ENCODE peak calls at places on chromosomes 11 and 22, in six cellular contexts. U is H1, L is GM12878, X is HepG2, M is K562, P is SK-N-SH. R is an unnamed sample.

GRCh38 chr22:17785185-17786184 is 11.2 kb upstream of the BID start:
- DNase-seq in U (peak; percentile 74), X (peak; percentile 72), P (no peak), M (peak; percentile 85), L (no peak), R (peak; percentile 41)

GRCh38 chr11:93329936-93330445 is 551 bp upstream of the DEUP1 start:
- DNase-seq in X (no peak), U (no peak), M (peak; percentile 16), L (no peak), P (peak; percentile 29), R (no peak)

GRCh38 chr11:57294225-57295131 is 30.3 kb downstream of the TNKS1BP1 start:
- DNase-seq in M (no peak), X (no peak), P (no peak), U (no peak), L (no peak), R (no peak)

GRCh38 chr11:76141901-76142300 is 64.4 kb downstream of the WNT11 start:
- DNase-seq in M (no peak), X (no peak), P (no peak), L (no peak), U (no peak), R (no peak)

GRCh38 chr22:31530816-31531180 is 34.5 kb downstream of the SFI1 start:
- DNase-seq in L (no peak), M (no peak), U (no peak), P (no peak), X (no peak), R (no peak)

GRCh38 chr11:114173836-114174235 is 114.3 kb downstream of the ZBTB16 start:
- DNase-seq in M (no peak), L (no peak), U (no peak), X (no peak), P (no peak), R (no peak)

GRCh38 chr22:23074451-23074850 is 4.1 kb downstream of the GNAZ start:
- DNase-seq in P (no peak), U (no peak), M (no peak), X (no peak), L (no peak), R (no peak)

GRCh38 chr11:120229451-120230424 is 10.2 kb upstream of the POU2F3 start:
- DNase-seq in P (peak; percentile 66), U (no peak), L (no peak), M (peak; percentile 64), X (peak; percentile 23), R (no peak)

GRCh38 chr11:19275496-19275895 is 34.8 kb upstream of the E2F8 start:
- DNase-seq in P (no peak), M (no peak), X (no peak), L (no peak), U (no peak), R (no peak)

GRCh38 chr11:16418698-16419097 is 62.4 kb upstream of the SOX6 start:
- DNase-seq in X (no peak), L (no peak), M (no peak), U (no peak), P (no peak), R (no peak)

GRCh38 chr11:102254047-102254446 is 63.2 kb upstream of the BIRC3 start:
- DNase-seq in P (no peak), X (no peak), L (no peak), M (peak; percentile 43), U (no peak), R (peak; percentile 46)

GRCh38 chr22:31776231-31776630 is 22.4 kb downstream of the DEPDC5 start:
- DNase-seq in P (no peak), L (no peak), X (no peak), U (no peak), M (no peak), R (no peak)

GRCh38 chr11:102680945-102681344 is 24.6 kb downstream of the MMP27 start:
- DNase-seq in L (no peak), U (no peak), M (no peak), P (no peak), X (no peak), R (no peak)

GRCh38 chr11:57597971-57598830 is 716 bp downstream of the SERPING1 start:
- DNase-seq in L (no peak), U (peak; percentile 75), P (peak; percentile 90), M (peak; percentile 72), X (peak; percentile 15), R (no peak)

GRCh38 chr22:21850660-21851059 is 16.8 kb downstream of the MAPK1 start:
- DNase-seq in U (no peak), M (no peak), P (no peak), L (no peak), X (no peak), R (no peak)

GRCh38 chr22:27223317-27224177 is 566.2 kb downstream of the MIAT start:
- DNase-seq in M (no peak), L (no peak), U (no peak), X (no peak), P (no peak), R (no peak)

GRCh38 chr11:29628584-29628983 is 388.2 kb downstream of the KCNA4 start:
- DNase-seq in X (no peak), L (no peak), P (no peak), U (no peak), M (no peak), R (no peak)

GRCh38 chr11:126163074-126163700 is 48.3 kb downstream of the RPUSD4 start:
- DNase-seq in M (no peak), L (no peak), X (peak; percentile 68), P (no peak), U (no peak), R (no peak)
- TF ChIP-seq RAD21 in M (no peak), L (no peak), X (no peak), P (no peak), U (no peak), R (no peak)

DNA sequence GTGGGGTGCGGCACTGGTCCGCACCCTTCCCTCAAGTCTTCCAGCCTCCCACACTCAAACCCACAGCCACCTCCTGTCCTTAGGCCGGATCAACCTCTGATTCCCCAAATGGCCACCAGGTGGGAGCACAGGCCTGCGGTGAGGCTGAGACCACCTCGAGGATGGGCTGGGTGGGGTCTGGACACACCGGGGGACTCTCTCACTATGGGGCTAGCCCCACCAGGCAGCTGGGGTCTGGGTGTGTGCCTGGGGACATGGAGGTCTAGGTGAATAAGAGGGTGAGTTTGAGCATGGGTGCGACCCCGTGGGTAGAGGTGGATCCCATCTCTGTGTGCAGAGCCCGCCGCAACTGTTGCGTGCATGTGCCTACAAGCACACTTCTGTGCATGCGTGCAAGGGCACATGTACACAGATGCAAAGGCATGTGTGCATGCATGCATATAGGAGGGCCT is 32.6 kb downstream of the MYO18B start:
- DNase-seq in X (no peak), M (no peak), U (no peak), P (peak; percentile 84), L (no peak), R (no peak)
- TF ChIP-seq JUND in X (no peak), M (no peak), U (no peak), P (no peak), L (no peak), R (no peak)

DNA sequence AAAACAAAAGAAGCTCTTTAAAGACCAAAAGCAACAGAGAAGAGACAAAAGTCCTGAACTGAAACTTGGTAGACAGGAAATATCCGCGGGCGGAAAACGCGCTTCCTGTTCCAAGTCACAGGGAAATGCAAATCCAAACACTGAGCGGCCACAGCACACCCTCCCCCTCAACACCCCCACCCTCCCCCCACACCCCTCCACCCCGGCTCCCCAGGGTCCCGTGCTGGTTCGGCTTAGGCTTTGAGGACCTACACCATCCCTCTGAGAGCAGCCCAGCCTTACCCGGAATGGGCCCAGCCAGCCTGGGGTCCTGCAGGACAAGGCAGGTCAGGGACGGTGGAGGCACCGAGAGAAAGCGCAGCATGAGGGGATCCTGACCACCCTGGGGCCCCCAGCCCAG is 160.4 kb downstream of the BRD1 start:
- DNase-seq in P (no peak), L (no peak), X (no peak), U (no peak), M (no peak), R (no peak)
- TF ChIP-seq RAD21 in P (no peak), L (no peak), X (no peak), U (no peak), M (no peak), R (no peak)

GRCh38 chr11:65204646-65205601 is 23.2 kb downstream of the CAPN1 start:
- DNase-seq in X (peak; percentile 37), P (peak; percentile 92), L (no peak), M (peak; percentile 86), U (no peak), R (no peak)
- TF ChIP-seq JUND in X (no peak), P (no peak), L (no peak), M (no peak), U (peak; percentile 58), R (no peak)

GRCh38 chr11:87260811-87261210 is 223.1 kb downstream of the TMEM135 start:
- DNase-seq in X (no peak), P (no peak), M (no peak), U (no peak), L (no peak), R (no peak)
- TF ChIP-seq RAD21 in X (no peak), P (no peak), M (no peak), U (no peak), L (no peak), R (no peak)

GRCh38 chr11:17767301-17767885 is 32.8 kb downstream of the KCNC1 start:
- DNase-seq in U (no peak), P (no peak), M (no peak), X (no peak), L (no peak), R (no peak)

GRCh38 chr11:17767914-17768313 is 33.3 kb downstream of the KCNC1 start:
- DNase-seq in P (no peak), M (no peak), L (no peak), X (no peak), U (no peak), R (no peak)

GRCh38 chr11:17765381-17766359 is 31.1 kb downstream of the KCNC1 start:
- DNase-seq in P (peak; percentile 62), L (no peak), M (no peak), X (no peak), U (no peak), R (no peak)

GRCh38 chr11:17768547-17768946 is 34.0 kb downstream of the KCNC1 start:
- DNase-seq in X (no peak), L (no peak), M (no peak), P (no peak), U (no peak), R (no peak)

GRCh38 chr11:17766590-17766989 is 32.0 kb downstream of the KCNC1 start:
- DNase-seq in M (no peak), X (no peak), U (no peak), L (no peak), P (no peak), R (peak; percentile 24)
- TF ChIP-seq JUND in M (no peak), X (no peak), U (no peak), L (no peak), P (no peak), R (no peak)

GRCh38 chr11:32420937-32421532 is 14.3 kb downstream of the WT1 start:
- DNase-seq in M (peak; percentile 33), P (peak; percentile 16), L (peak; percentile 55), X (no peak), U (no peak), R (no peak)
- TF ChIP-seq RAD21 in M (no peak), P (no peak), L (no peak), X (no peak), U (no peak), R (no peak)

GRCh38 chr11:45180158-45180887 is 33.9 kb downstream of the PRDM11 start:
- DNase-seq in P (peak; percentile 94), X (no peak), M (peak; percentile 75), L (no peak), U (no peak), R (peak; percentile 16)
- TF ChIP-seq JUND in P (no peak), X (no peak), M (no peak), L (no peak), U (no peak), R (no peak)

R was measured in HCT116.